ENCODE peak calls at places on chromosomes 7 and 10, in four cellular contexts. R, O, E and G are unnamed samples.

GRCh38 chr7:140348161-140348849 is 50.0 kb downstream of the SLC37A3 start:
- DNase-seq in O (no peak), R (no peak), E (peak), G (no peak)

GRCh38 chr7:11235491-11235890 is 261.8 kb downstream of the PHF14 start:
- DNase-seq in R (no peak), E (no peak), O (no peak), G (no peak)

GRCh38 chr10:14723052-14723689 is 51.5 kb downstream of the FAM107B start:
- DNase-seq in O (no peak), R (no peak), E (no peak), G (no peak)

GRCh38 chr10:42812028-42812427 is 29.4 kb downstream of the BMS1 start:
- DNase-seq in O (no peak), R (no peak), E (no peak), G (no peak)

GRCh38 chr7:81111358-81111757 is 192.5 kb upstream of the SEMA3C start:
- DNase-seq in R (no peak), O (peak), E (peak), G (peak)

GRCh38 chr10:67487906-67488619 is 207.9 kb downstream of the CTNNA3 start:
- DNase-seq in E (no peak), R (no peak), O (no peak), G (no peak)

GRCh38 chr7:45689797-45690761 is 115.9 kb downstream of the ADCY1 start:
- DNase-seq in R (no peak), O (no peak), E (no peak), G (no peak)

GRCh38 chr10:97101166-97101940 is 84.4 kb downstream of the SLIT1 start:
- DNase-seq in E (no peak), O (no peak), R (no peak), G (no peak)

GRCh38 chr10:35770817-35771355 is 128.8 kb upstream of the FZD8 start:
- DNase-seq in O (no peak), E (no peak), R (no peak), G (no peak)

GRCh38 chr7:118525020-118525419 is 300.5 kb downstream of the ANKRD7 start:
- DNase-seq in E (no peak), O (no peak), R (no peak), G (no peak)
- H3K4me3 ChIP-seq in E (no peak), O (no peak), R (no peak), G (no peak)

GRCh38 chr10:31760674-31761081 is 168.0 kb downstream of the ARHGAP12 start:
- DNase-seq in O (no peak), E (no peak), R (no peak), G (no peak)
- H3K4me3 ChIP-seq in O (no peak), E (peak), R (peak), G (peak)

GRCh38 chr7:27145884-27146401 is 1.6 kb downstream of the HOXA6 start:
- DNase-seq in E (no peak), O (no peak), R (no peak), G (no peak)
- H3K4me3 ChIP-seq in E (peak), O (no peak), R (no peak), G (no peak)

GRCh38 chr7:4665661-4666060 is 16.4 kb upstream of the FOXK1 start:
- DNase-seq in O (peak), R (no peak), E (peak), G (no peak)

GRCh38 chr7:4670791-4671190 is 11.3 kb upstream of the FOXK1 start:
- DNase-seq in R (no peak), E (no peak), O (no peak), G (no peak)

GRCh38 chr7:4667776-4668509 is 14.2 kb upstream of the FOXK1 start:
- DNase-seq in O (no peak), R (no peak), E (peak), G (no peak)

GRCh38 chr7:4663239-4663638 is 18.9 kb upstream of the FOXK1 start:
- DNase-seq in O (no peak), R (no peak), E (no peak), G (no peak)

GRCh38 chr7:4668510-4668847 is 13.6 kb upstream of the FOXK1 start:
- DNase-seq in R (no peak), O (no peak), E (no peak), G (no peak)
- H3K4me3 ChIP-seq in R (no peak), O (no peak), E (no peak), G (no peak)